ENCODE peak calls at places on chromosome 3, in ten cellular contexts. G is fibroblast of pulmonary artery; Y is activated naive CD4-positive, alpha-beta T cell treated with anti-CD3 and anti-CD28 coated beads, Interleukin-2, amount 10 ng/mL, durations not matched to agents 7 days and 5 days; N is DMS79 treated with DMSO at 0.1 percent for 48 hours; B is NCI-H2171; Z is activated CD4-positive, alpha-beta T cell treated with anti-CD3 and anti-CD28 coated beads for 24 hours; X is HFF-Myc; U is breast epithelium; K is NCI-H1694; R is NCI-H1417. S is an unnamed sample.

GRCh38 chr3:121895121-121895520 is 920 bp downstream of the SLC15A2 start:
- DNase-seq in G (no peak), Y (no peak), N (no peak), B (no peak), Z (no peak), X (no peak), U (no peak), K (no peak), R (no peak), S (no peak)

GRCh38 chr3:113601240-113601639 is 68.9 kb downstream of the SIDT1 start:
- DNase-seq in G (no peak), Y (no peak), N (no peak), B (no peak), Z (no peak), X (no peak), U (no peak), K (no peak), R (no peak), S (no peak)

GRCh38 chr3:127461286-127461685 is 129.2 kb downstream of the TPRA1 start:
- DNase-seq in G (no peak), Y (no peak), N (peak), B (no peak), Z (no peak), X (no peak), U (no peak), K (no peak), R (peak), S (no peak)

GRCh38 chr3:14913071-14913925 is 34.1 kb upstream of the NR2C2 start:
- DNase-seq in G (no peak), Y (no peak), N (no peak), B (no peak), Z (no peak), X (no peak), U (no peak), K (no peak), R (no peak), S (no peak)

GRCh38 chr3:134517796-134518195 is 31.9 kb downstream of the CEP63 start:
- DNase-seq in G (peak), Y (no peak), N (no peak), B (no peak), Z (no peak), X (no peak), U (no peak), K (no peak), R (no peak), S (no peak)

GRCh38 chr3:116000315-116000714 is 377.0 kb downstream of the GAP43 start:
- DNase-seq in G (peak), Y (no peak), N (no peak), B (peak), Z (no peak), X (peak), U (no peak), K (peak), R (no peak), S (no peak)

GRCh38 chr3:126432361-126432760 is 37.7 kb downstream of the CFAP100 start:
- DNase-seq in G (peak), Y (no peak), N (no peak), B (no peak), Z (no peak), X (no peak), U (no peak), K (no peak), R (no peak), S (no peak)

GRCh38 chr3:129317014-129317771 is 38.5 kb downstream of the HMCES start:
- DNase-seq in G (no peak), Y (no peak), N (peak), B (no peak), Z (no peak), X (no peak), U (no peak), K (no peak), R (peak), S (no peak)

GRCh38 chr3:179948740-179949139 is 88.0 kb downstream of the PEX5L start:
- DNase-seq in G (no peak), Y (no peak), N (no peak), B (peak), Z (no peak), X (no peak), U (no peak), K (peak), R (no peak), S (no peak)

GRCh38 chr3:143171141-143171651 is 51.6 kb downstream of the CHST2 start:
- DNase-seq in G (peak), Y (peak), N (no peak), B (no peak), Z (no peak), X (no peak), U (no peak), K (no peak), R (no peak), S (no peak)

GRCh38 chr3:100966049-100966471 is 27.2 kb downstream of the ABI3BP start:
- DNase-seq in G (no peak), Y (no peak), N (no peak), B (no peak), Z (no peak), X (no peak), U (no peak), K (no peak), R (no peak), S (no peak)

GRCh38 chr3:131535131-131535530 is 32.4 kb upstream of the MRPL3 start:
- DNase-seq in G (peak), Y (no peak), N (no peak), B (no peak), Z (no peak), X (no peak), U (no peak), K (no peak), R (no peak), S (no peak)

GRCh38 chr3:188975612-188976314 is 196.0 kb upstream of the TPRG1 start:
- DNase-seq in G (no peak), Y (no peak), N (peak), B (peak), Z (no peak), X (no peak), U (no peak), K (no peak), R (no peak), S (no peak)

GRCh38 chr3:43692085-43692484 is 1.3 kb downstream of the ABHD5 start:
- DNase-seq in G (no peak), Y (no peak), N (no peak), B (no peak), Z (no peak), X (no peak), U (no peak), K (no peak), R (no peak), S (no peak)

GRCh38 chr3:126548556-126549466 is 9.9 kb downstream of the C3orf22 start:
- DNase-seq in G (no peak), Y (peak), N (no peak), B (no peak), Z (no peak), X (no peak), U (no peak), K (no peak), R (no peak), S (no peak)

GRCh38 chr3:133426721-133427120 is 26.9 kb downstream of the BFSP2 start:
- DNase-seq in G (peak), Y (no peak), N (no peak), B (no peak), Z (no peak), X (no peak), U (no peak), K (no peak), R (no peak), S (no peak)

GRCh38 chr3:55481067-55481917 is 5.8 kb downstream of the WNT5A start:
- DNase-seq in G (peak), Y (no peak), N (no peak), B (no peak), Z (no peak), X (no peak), U (no peak), K (no peak), R (no peak), S (no peak)

GRCh38 chr3:144744473-144744872 is 772.9 kb downstream of the DIPK2A start:
- DNase-seq in G (no peak), Y (no peak), N (no peak), B (no peak), Z (no peak), X (no peak), U (no peak), K (no peak), R (no peak), S (no peak)